ENCODE peak calls at places on chromosomes 16 and 17, in four cellular contexts. W is fibroblast of mammary gland, K is prostate gland, C is GM06990. Z is an unnamed sample.

GRCh38 chr16:11052080-11052808 is 107.9 kb downstream of the CLEC16A start:
- DNase-seq in C (peak; percentile 81), K (no peak), W (no peak), Z (no peak)

GRCh38 chr16:65958096-65958495 is 408.4 kb upstream of the CDH5 start:
- DNase-seq in C (no peak), K (no peak), W (no peak), Z (no peak)

GRCh38 chr16:8931864-8932263 is 31.8 kb downstream of the USP7 start:
- DNase-seq in K (peak; percentile 22), W (peak; percentile 71), C (no peak), Z (no peak)

GRCh38 chr16:87789437-87790277 is 23.9 kb upstream of the KLHDC4 start:
- DNase-seq in C (no peak), W (peak; percentile 81), K (no peak), Z (no peak)

GRCh38 chr17:1746975-1747543 is 4.4 kb downstream of the SERPINF2 start:
- DNase-seq in K (peak; percentile 94), C (no peak), W (peak; percentile 56), Z (no peak)

GRCh38 chr17:4928881-4929280 is 3.2 kb upstream of the GP1BA start:
- DNase-seq in W (no peak), K (no peak), C (no peak), Z (no peak)

GRCh38 chr17:37417852-37418251 is 11.2 kb downstream of the TADA2A start:
- DNase-seq in W (peak; percentile 55), K (no peak), C (no peak), Z (no peak)

GRCh38 chr17:8124350-8125195 is 667 bp upstream of the HES7 start:
- DNase-seq in C (no peak), K (no peak), W (no peak), Z (no peak)

GRCh38 chr17:3940965-3941698 is 23.1 kb downstream of the ATP2A3 start:
- DNase-seq in C (no peak), K (no peak), W (no peak), Z (no peak)

GRCh38 chr17:17315142-17315821 is 12.1 kb downstream of the NT5M start:
- DNase-seq in K (peak; percentile 65), C (no peak), W (no peak), Z (no peak)

GRCh38 chr17:50508573-50509460 is 578 bp downstream of the MYCBPAP start:
- DNase-seq in C (no peak), W (no peak), K (no peak), Z (no peak)

GRCh38 chr17:64230551-64231408 is 32.3 kb downstream of the TEX2 start:
- DNase-seq in C (no peak), K (no peak), W (peak; percentile 97), Z (no peak)

GRCh38 chr16:8864480-8864879 is 4.3 kb downstream of the CARHSP1 start:
- DNase-seq in C (no peak), W (no peak), K (no peak), Z (no peak)

GRCh38 chr16:27232061-27232841 is 28.9 kb downstream of the KDM8 start:
- DNase-seq in W (no peak), C (peak; percentile 58), K (no peak), Z (peak; percentile 44)

GRCh38 chr17:13503526-13503925 is 98.2 kb downstream of the HS3ST3A1 start:
- DNase-seq in W (no peak), K (no peak), C (no peak), Z (no peak)

GRCh38 chr17:49951362-49952080 is 17.5 kb upstream of the DLX4 start:
- DNase-seq in W (peak; percentile 57), K (no peak), C (no peak), Z (no peak)

GRCh38 chr17:80375186-80375585 is 39.8 kb upstream of the ENDOV start:
- DNase-seq in W (no peak), C (no peak), K (no peak), Z (no peak)

GRCh38 chr16:48210747-48211146 is 33.4 kb upstream of the LONP2 start:
- DNase-seq in K (peak; percentile 8), W (no peak), C (no peak), Z (no peak)

GRCh38 chr16:11679250-11679649 is 11.0 kb downstream of the SNN start:
- DNase-seq in W (no peak), C (no peak), K (no peak), Z (peak; percentile 13)

GRCh38 chr17:39208893-39209292 is 8.8 kb downstream of the RPL19 start:
- DNase-seq in C (peak; percentile 84), W (no peak), K (no peak), Z (peak; percentile 53)

GRCh38 chr16:53769787-53770186 is 65.8 kb downstream of the FTO start:
- DNase-seq in K (no peak), W (no peak), C (no peak), Z (no peak)

GRCh38 chr16:49701867-49702494 is 153.9 kb downstream of the ZNF423 start:
- DNase-seq in W (peak; percentile 73), C (no peak), K (peak; percentile 26), Z (no peak)

GRCh38 chr17:50721194-50722010 is 2.0 kb downstream of the LUC7L3 start:
- DNase-seq in C (no peak), W (peak; percentile 33), K (no peak), Z (no peak)

GRCh38 chr17:19460695-19461094 is 49.7 kb downstream of the RNF112 start:
- DNase-seq in W (peak; percentile 38), C (no peak), K (no peak), Z (no peak)

GRCh38 chr17:68198931-68199836 is 48.7 kb upstream of the AMZ2 start:
- DNase-seq in K (no peak), W (no peak), C (peak; percentile 52), Z (peak; percentile 53)

GRCh38 chr16:11394593-11394960 is 49.3 kb downstream of the RMI2 start:
- DNase-seq in C (no peak), K (no peak), W (no peak), Z (no peak)

GRCh38 chr16:84397090-84397489 is 28.8 kb downstream of the ATP2C2 start:
- DNase-seq in C (no peak), W (no peak), K (no peak), Z (no peak)
- TF ChIP-seq CTCF in C (peak; percentile 35), W (peak; percentile 18), K (no peak), Z (no peak)

GRCh38 chr17:34163681-34164080 is 91.4 kb upstream of the CCL2 start:
- DNase-seq in W (peak; percentile 31), K (no peak), C (no peak), Z (no peak)
- TF ChIP-seq CTCF in W (peak; percentile 51), K (no peak), C (peak; percentile 38), Z (no peak)

GRCh38 chr16:86024210-86024609 is 125.2 kb downstream of the IRF8 start:
- DNase-seq in C (no peak), W (no peak), K (no peak), Z (no peak)

GRCh38 chr16:86018487-86018886 is 119.5 kb downstream of the IRF8 start:
- DNase-seq in C (no peak), W (peak; percentile 8), K (no peak), Z (peak; percentile 18)

GRCh38 chr16:86022381-86022960 is 123.5 kb downstream of the IRF8 start:
- DNase-seq in K (no peak), W (no peak), C (no peak), Z (peak; percentile 8)

GRCh38 chr16:86019446-86020047 is 120.6 kb downstream of the IRF8 start:
- DNase-seq in C (no peak), W (no peak), K (no peak), Z (peak; percentile 7)

GRCh38 chr16:86020971-86021370 is 122.0 kb downstream of the IRF8 start:
- DNase-seq in W (no peak), C (no peak), K (no peak), Z (peak; percentile 7)
- TF ChIP-seq CTCF in W (no peak), C (no peak), K (no peak), Z (no peak)

GRCh38 chr16:23296994-23297393 is 5.1 kb upstream of the SCNN1B start:
- DNase-seq in C (no peak), K (no peak), W (no peak), Z (no peak)
- TF ChIP-seq CTCF in C (peak; percentile 58), K (no peak), W (no peak), Z (no peak)

DNA sequence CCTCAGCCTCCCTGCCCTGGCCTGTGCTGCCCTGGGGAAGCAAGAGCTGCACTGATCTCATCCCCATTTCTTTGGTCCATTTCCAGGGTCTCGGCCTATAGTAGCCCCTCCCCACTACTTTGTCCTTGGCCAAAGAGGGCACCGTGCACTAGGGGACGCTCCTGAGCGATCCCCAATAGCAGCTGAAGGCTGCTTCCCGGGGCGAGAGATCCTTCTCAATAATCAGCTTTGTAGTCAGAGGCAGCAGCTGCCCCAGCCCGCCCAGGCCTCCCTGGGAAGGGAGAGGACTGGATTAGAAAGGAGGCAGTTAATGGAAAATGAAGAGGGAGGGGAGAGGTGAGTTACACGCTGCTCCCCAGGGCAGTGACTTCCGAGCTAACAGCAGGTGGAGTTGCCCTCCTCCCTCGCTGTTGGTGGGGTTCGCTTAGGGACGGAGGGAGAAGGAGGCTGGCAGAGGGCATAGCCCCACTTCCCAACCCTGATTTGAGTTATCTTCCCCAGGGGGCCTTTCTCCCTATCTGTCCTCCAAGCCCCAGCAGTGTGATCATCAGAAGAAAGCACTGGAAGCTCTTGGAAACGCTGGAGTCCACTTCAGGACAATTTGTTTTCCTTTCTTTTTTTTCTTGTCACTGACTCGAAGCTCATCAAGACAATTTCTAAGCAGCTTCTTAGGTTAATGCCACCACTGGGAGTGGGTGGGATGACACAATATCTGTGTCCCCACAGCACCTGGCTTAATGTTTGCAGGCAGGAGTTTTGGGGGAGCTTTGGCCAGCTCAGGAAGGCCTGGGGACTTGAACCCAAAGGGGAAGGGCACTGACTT is 2.6 kb downstream of the MXRA7 start:
- DNase-seq in W (peak; percentile 51), K (no peak), C (no peak), Z (no peak)
- TF ChIP-seq CTCF in W (peak; percentile 54), K (no peak), C (peak; percentile 32), Z (no peak)

DNA sequence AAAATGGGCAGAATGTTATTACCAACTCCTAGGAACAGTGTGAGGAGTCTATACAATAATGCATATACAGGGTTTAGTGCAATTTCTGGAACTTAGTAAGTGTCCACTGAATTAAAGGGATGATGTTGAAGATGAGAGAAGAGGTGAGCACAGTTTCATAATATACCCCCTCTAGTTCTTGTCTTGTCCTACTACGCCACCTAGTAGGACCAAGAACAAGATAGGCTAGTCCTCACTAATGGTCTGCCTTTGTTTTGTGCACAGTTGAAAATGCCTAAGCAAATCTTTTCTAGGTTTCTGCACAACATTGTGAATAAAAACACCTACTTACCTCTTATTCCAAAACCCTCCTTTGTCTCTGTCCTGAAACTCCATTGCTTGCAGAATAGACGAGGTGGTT is 670.2 kb downstream of the CDH8 start:
- DNase-seq in C (no peak), K (no peak), W (no peak), Z (no peak)
- TF ChIP-seq CTCF in C (no peak), K (no peak), W (no peak), Z (no peak)

DNA sequence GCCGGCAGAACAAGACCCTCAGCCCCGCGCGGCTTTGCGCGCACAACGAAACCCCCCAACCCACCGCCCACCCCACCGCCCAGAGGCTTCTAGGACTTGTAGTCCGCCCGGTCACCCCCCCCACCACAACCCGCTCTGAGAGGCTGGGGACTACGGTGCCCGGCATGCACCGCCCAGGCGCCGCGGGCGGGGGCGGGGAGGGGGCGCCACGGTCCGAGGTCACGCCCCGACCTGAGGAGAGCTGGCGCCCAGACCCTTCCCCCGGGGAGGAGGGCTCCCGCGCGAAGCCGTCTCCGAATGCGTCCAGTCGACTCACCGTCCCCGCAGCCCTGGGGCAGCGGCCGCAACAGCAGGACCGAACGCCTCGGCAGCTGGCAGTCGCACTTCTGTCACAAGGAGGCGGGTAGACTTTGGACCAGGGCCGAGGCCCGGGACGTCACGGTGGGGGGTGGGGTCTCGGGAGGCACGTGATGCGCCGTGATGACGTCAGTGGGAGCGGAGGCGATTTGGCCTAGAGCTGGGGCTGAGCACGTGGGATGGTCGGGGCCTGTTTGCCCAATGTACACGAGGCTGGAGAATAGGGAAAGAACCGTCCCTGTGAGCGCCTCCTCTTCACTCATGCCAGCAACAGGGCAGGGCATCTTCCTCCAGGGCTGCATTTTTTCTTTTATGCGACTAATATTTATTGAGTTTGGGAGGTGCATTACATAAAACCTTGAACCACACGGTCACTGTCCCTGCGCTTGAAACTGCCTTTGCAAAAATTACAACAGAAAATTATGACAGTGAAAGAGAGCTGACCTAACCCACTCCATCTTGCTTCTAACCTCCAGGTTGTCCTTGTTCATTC is at the start of gene CDIP1:
- DNase-seq in C (peak; percentile 97), K (peak; percentile 96), W (peak; percentile 93), Z (peak; percentile 89)
- TF ChIP-seq CTCF in C (no peak), K (peak; percentile 20), W (no peak), Z (no peak)

Z was measured in activated B cell treated with CpG ODN at 0.5 μM for 24 hours.